ENCODE peak calls at places on chromosome 6, in four cellular contexts. M is ovary, H is IMR-90, C is choroid plexus epithelial cell. U is an unnamed sample.

GRCh38 chr6:82570083-82570482 is 206.5 kb downstream of the TPBG start:
- DNase-seq in M (no peak), C (peak; percentile 41), H (no peak), U (no peak)

GRCh38 chr6:36642913-36643817 is 35.3 kb upstream of the CDKN1A start:
- DNase-seq in C (peak; percentile 56), H (peak; percentile 90), M (peak; percentile 97), U (peak; percentile 96)

GRCh38 chr6:142797159-142797558 is 147.8 kb downstream of the HIVEP2 start:
- DNase-seq in H (no peak), M (no peak), C (no peak), U (no peak)

GRCh38 chr6:37168163-37168758 is 1.7 kb upstream of the PIM1 start:
- DNase-seq in C (no peak), M (no peak), H (no peak), U (no peak)

GRCh38 chr6:6826961-6827360 is 238.4 kb downstream of the LY86 start:
- DNase-seq in C (no peak), M (no peak), H (no peak), U (no peak)

GRCh38 chr6:71126506-71126905 is 162.1 kb upstream of the OGFRL1 start:
- DNase-seq in M (no peak), C (no peak), H (no peak), U (no peak)

GRCh38 chr6:13952101-13952500 is 27.3 kb downstream of the RNF182 start:
- DNase-seq in M (no peak), C (no peak), H (no peak), U (no peak)

GRCh38 chr6:163711615-163712568 is 297.4 kb downstream of the QKI start:
- DNase-seq in M (no peak), C (no peak), H (no peak), U (peak; percentile 97)

GRCh38 chr6:155850408-155850841 is 394.8 kb upstream of the NOX3 start:
- DNase-seq in C (peak; percentile 46), H (peak; percentile 58), M (no peak), U (peak; percentile 22)

GRCh38 chr6:14459315-14459714 is 341.7 kb downstream of the CD83 start:
- DNase-seq in C (no peak), M (no peak), H (peak; percentile 50), U (peak; percentile 43)

GRCh38 chr6:37110455-37111155 is 59.3 kb upstream of the PIM1 start:
- DNase-seq in M (peak; percentile 56), C (peak; percentile 73), H (no peak), U (peak; percentile 59)

GRCh38 chr6:37061157-37061804 is 55.8 kb downstream of the FGD2 start:
- DNase-seq in M (no peak), C (no peak), H (no peak), U (no peak)

GRCh38 chr6:27575594-27576361 is 102.9 kb upstream of the ZNF184 start:
- DNase-seq in M (no peak), H (no peak), C (no peak), U (peak; percentile 43)

GRCh38 chr6:1757133-1757532 is 147.4 kb downstream of the FOXC1 start:
- DNase-seq in H (no peak), C (no peak), M (no peak), U (no peak)

GRCh38 chr6:41630069-41630468 is 8.2 kb upstream of the MDFI start:
- DNase-seq in M (no peak), C (no peak), H (no peak), U (no peak)

GRCh38 chr6:169960531-169960890 is 209.1 kb downstream of the ERMARD start:
- DNase-seq in M (peak; percentile 6), H (no peak), C (no peak), U (no peak)

GRCh38 chr6:43258807-43259686 is 15.8 kb downstream of the TTBK1 start:
- DNase-seq in H (no peak), M (no peak), C (no peak), U (no peak)

GRCh38 chr6:105077592-105078463 is 102.0 kb downstream of the POPDC3 start:
- DNase-seq in C (peak; percentile 74), H (peak; percentile 64), M (no peak), U (peak; percentile 69)

GRCh38 chr6:170434821-170435155 is 118.3 kb downstream of the PSMB1 start:
- DNase-seq in C (no peak), M (no peak), H (no peak), U (no peak)

GRCh38 chr6:144576871-144577270 is 291.7 kb downstream of the UTRN start:
- DNase-seq in C (no peak), M (no peak), H (no peak), U (no peak)

GRCh38 chr6:113381957-113382356 is 475.2 kb upstream of the MARCKS start:
- DNase-seq in M (no peak), C (peak; percentile 94), H (peak; percentile 75), U (peak; percentile 76)

GRCh38 chr6:118784641-118785164 is 109.2 kb upstream of the ASF1A start:
- DNase-seq in C (no peak), M (peak; percentile 47), H (peak; percentile 7), U (no peak)

GRCh38 chr6:151630387-151630786 is 136.6 kb downstream of the CCDC170 start:
- DNase-seq in H (no peak), M (no peak), C (no peak), U (peak; percentile 10)

GRCh38 chr6:71489736-71490135 is 201.1 kb downstream of the OGFRL1 start:
- DNase-seq in H (peak; percentile 90), C (peak; percentile 96), M (no peak), U (peak; percentile 76)

GRCh38 chr6:128379577-128379976 is 140.8 kb downstream of the PTPRK start:
- DNase-seq in M (no peak), H (no peak), C (peak; percentile 21), U (no peak)

GRCh38 chr6:26640806-26641205 is 18.7 kb downstream of the ZNF322 start:
- DNase-seq in M (no peak), C (no peak), H (no peak), U (no peak)

GRCh38 chr6:14729186-14729871 is 516.5 kb upstream of the JARID2 start:
- DNase-seq in M (no peak), C (no peak), H (no peak), U (no peak)

GRCh38 chr6:79450984-79451383 is 86.2 kb downstream of the LCA5 start:
- DNase-seq in M (no peak), C (no peak), H (no peak), U (no peak)

GRCh38 chr6:52392944-52393343 is 27.2 kb upstream of the EFHC1 start:
- DNase-seq in C (peak; percentile 64), M (no peak), H (peak; percentile 82), U (peak; percentile 83)

GRCh38 chr6:42260972-42261371 is 43.3 kb upstream of the MRPS10 start:
- DNase-seq in C (peak; percentile 20), H (no peak), M (no peak), U (peak; percentile 36)

GRCh38 chr6:148251286-148251685 is 91.4 kb upstream of the SASH1 start:
- DNase-seq in H (peak; percentile 80), M (no peak), C (peak; percentile 86), U (peak; percentile 84)

GRCh38 chr6:17851720-17852161 is 135.7 kb downstream of the KIF13A start:
- DNase-seq in H (peak; percentile 72), M (no peak), C (peak; percentile 58), U (peak; percentile 18)

GRCh38 chr6:155389130-155389529 is 66.5 kb downstream of the NOX3 start:
- DNase-seq in M (no peak), H (peak; percentile 43), C (no peak), U (peak; percentile 78)

DNA sequence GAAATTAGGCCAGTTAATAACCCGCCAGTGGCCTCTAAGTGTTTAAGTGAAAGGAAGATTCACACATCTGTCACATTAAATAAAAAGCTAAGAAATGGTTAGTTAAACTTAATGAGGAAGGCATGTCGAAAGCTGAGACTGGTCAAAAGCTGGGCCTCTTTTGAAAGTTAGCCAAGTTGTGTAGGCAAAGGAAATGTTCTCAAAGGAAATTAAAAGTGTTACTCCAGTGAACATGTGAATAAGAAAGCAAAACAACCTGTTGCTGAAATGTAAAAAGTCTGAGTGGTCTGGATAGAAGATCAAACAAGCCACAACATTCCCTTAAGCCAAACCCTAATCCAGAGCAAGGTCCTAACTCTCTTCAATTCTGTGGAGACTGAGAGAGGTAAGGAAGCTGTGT is 10.9 kb upstream of the MTRF1L start:
- DNase-seq in H (no peak), M (no peak), C (peak; percentile 49), U (no peak)
- TF ChIP-seq CTCF in H (no peak), M (no peak), C (no peak), U (no peak)

GRCh38 chr6:111759836-111760785 is 113.1 kb downstream of the FYN start:
- DNase-seq in H (peak; percentile 97), M (no peak), C (peak; percentile 95), U (peak; percentile 94)
- H3K4me3 ChIP-seq in H (peak overlapping the region; percentile 16), M (no peak overlapping the region), C (no peak overlapping the region), U (no peak overlapping the region)

DNA sequence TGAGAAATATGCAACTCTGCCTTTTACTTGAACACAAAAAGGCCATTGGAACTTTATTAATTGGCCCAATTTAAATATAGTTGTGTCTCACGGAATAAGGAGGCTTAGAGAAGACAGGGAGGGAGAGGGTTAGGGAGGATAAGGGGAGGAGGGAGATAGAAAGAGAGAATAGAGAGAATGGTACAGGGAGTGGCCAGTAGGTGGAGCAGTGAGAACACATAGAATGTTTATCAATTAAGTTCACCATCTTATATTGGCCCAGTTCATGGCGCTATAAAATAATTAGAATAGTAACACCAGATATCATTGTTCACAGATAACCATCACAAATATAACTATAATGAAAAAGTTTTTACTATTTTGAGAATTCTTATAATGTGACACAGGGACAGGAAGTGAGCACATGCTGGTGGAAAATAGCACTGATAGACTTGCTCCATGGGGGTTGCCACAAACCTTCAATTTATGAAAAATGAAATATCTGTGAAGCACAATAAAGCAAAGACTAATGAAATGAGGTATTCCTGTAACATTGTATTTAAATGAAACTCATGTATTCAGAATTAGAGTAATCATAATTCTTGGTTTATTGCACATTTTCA is 374.1 kb upstream of the MANEA start:
- DNase-seq in C (peak; percentile 76), H (peak; percentile 45), M (no peak), U (peak; percentile 50)
- TF ChIP-seq CTCF in C (peak; percentile 77), H (peak; percentile 67), M (no peak), U (peak; percentile 65)

DNA sequence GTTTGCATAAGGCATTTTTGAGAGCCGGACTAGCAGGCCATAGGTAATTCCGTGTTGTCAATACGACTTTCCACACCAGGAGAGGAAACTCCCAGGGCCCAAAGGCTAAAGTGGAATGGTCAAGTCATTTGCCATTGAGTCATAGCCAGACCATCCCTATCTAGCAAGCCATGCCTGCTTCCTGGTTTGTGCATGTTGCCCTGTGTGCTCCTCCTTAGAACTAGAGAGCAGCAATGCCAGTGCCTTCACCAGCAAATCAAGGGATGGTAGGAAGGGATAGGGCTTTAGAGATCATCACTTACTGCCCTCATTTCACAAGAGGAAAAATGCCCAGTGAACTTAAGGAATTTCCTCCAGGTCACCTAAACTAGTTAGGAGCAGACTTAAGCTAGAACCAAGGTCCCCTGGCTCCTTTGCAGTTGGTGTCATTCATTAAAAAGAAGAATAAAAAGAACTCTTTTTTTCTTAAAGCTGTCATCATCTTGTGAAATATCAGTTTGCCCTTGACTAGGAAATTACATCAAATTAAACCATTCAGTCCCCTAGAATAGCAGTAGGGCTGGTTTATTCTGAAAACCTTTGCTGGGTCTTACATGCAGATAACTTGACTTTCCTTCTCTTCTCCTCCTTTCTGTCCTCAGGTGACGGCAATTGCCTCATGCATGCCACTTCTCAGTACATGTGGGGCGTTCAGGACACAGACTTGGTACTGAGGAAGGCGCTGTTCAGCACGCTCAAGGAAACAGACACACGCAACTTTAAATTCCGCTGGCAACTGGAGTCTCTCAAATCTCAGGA is 7.3 kb downstream of the TNFAIP3 start:
- DNase-seq in H (no peak), C (peak; percentile 72), M (no peak), U (peak; percentile 63)
- H3K4me3 ChIP-seq in H (no peak overlapping the region), C (no peak overlapping the region), M (no peak overlapping the region), U (no peak overlapping the region)